ENCODE peak calls at places on chromosomes 7 and 10, in eight cellular contexts. A is GM12891, E is sigmoid colon, Y is endothelial cell of umbilical vein, R is stomach, S is SK-N-SH, O is breast epithelium, I is transverse colon. N is an unnamed sample.

GRCh38 chr10:17684537-17684936 is 40.6 kb downstream of the STAM start:
- DNase-seq in A (no peak), E (no peak), Y (no peak), R (no peak), S (no peak), O (no peak), I (no peak), N (no peak)

GRCh38 chr7:155962191-155962967 is 150.1 kb upstream of the SHH start:
- DNase-seq in A (peak; percentile 50), E (peak; percentile 26), Y (peak; percentile 32), R (peak; percentile 56), S (no peak), O (no peak), I (no peak), N (no peak)

GRCh38 chr10:77582710-77583115 is 54.9 kb downstream of the KCNMA1 start:
- DNase-seq in A (no peak), E (peak; percentile 61), Y (no peak), R (peak; percentile 64), S (no peak), O (no peak), I (no peak), N (no peak)

GRCh38 chr7:55026867-55027490 is 8.2 kb downstream of the EGFR start:
- DNase-seq in A (no peak), E (no peak), Y (no peak), R (no peak), S (no peak), O (no peak), I (no peak), N (no peak)

GRCh38 chr7:107691713-107692112 is 31.1 kb downstream of the SLC26A4 start:
- DNase-seq in A (no peak), E (no peak), Y (peak; percentile 73), R (no peak), S (no peak), O (no peak), I (no peak), N (no peak)

GRCh38 chr10:78357027-78357672 is 323.5 kb downstream of the RPS24 start:
- DNase-seq in A (no peak), E (no peak), Y (no peak), R (no peak), S (no peak), O (no peak), I (no peak), N (peak; percentile 29)

GRCh38 chr10:5608608-5609270 is 57.7 kb downstream of the ASB13 start:
- DNase-seq in A (no peak), E (no peak), Y (no peak), R (no peak), S (no peak), O (no peak), I (no peak), N (no peak)

GRCh38 chr10:126425051-126425450 is 36.8 kb upstream of the ADAM12 start:
- DNase-seq in A (no peak), E (no peak), Y (no peak), R (no peak), S (no peak), O (no peak), I (no peak), N (no peak)

GRCh38 chr10:88113232-88113631 is 249.8 kb downstream of the PTEN start:
- DNase-seq in A (no peak), E (no peak), Y (no peak), R (no peak), S (no peak), O (no peak), I (no peak), N (peak; percentile 86)

GRCh38 chr7:134798155-134798554 is 18.7 kb downstream of the CALD1 start:
- DNase-seq in A (no peak), E (no peak), Y (no peak), R (no peak), S (no peak), O (no peak), I (no peak), N (no peak)

DNA sequence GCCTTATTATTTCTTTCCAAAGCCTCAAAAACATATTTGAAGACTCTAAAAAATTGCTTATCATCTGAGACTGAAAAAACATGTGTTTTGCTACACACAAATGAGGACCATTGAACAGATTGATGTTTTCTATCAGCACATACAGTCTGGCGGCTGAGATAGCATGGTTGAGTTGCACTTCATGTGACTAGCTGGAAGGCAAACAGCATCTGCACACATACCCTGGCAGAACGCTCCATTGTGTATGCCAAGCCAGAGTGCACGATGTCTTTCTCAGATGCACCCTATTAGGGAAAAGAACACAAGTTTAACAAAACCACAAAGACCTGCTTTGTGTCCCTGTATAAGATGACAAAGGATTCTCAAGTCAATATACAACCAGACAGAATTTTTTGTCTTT is 33.0 kb downstream of the FAM25A start:
- DNase-seq in A (no peak), E (no peak), Y (no peak), R (peak; percentile 45), S (peak; percentile 59), O (peak; percentile 21), I (no peak), N (no peak)
- TF ChIP-seq POLR2AphosphoS5 in A (no peak), E (no peak), Y (no peak), R (no peak), S (no peak), O (no peak), I (no peak), N (no peak)

GRCh38 chr7:130902755-130903357 is 168.8 kb upstream of the KLF14 start:
- DNase-seq in A (no peak), E (no peak), Y (no peak), R (no peak), S (no peak), O (no peak), I (no peak), N (no peak)

GRCh38 chr7:130904031-130904757 is 170.2 kb upstream of the KLF14 start:
- DNase-seq in A (no peak), E (no peak), Y (peak; percentile 96), R (no peak), S (no peak), O (no peak), I (no peak), N (no peak)

GRCh38 chr7:130901209-130901783 is 167.3 kb upstream of the KLF14 start:
- DNase-seq in A (no peak), E (peak; percentile 84), Y (no peak), R (peak; percentile 65), S (no peak), O (peak; percentile 94), I (peak; percentile 71), N (no peak)

GRCh38 chr7:130904792-130905191 is 170.8 kb upstream of the KLF14 start:
- DNase-seq in A (no peak), E (no peak), Y (no peak), R (no peak), S (no peak), O (no peak), I (no peak), N (no peak)

GRCh38 chr7:130903358-130903974 is 169.5 kb upstream of the KLF14 start:
- DNase-seq in A (no peak), E (no peak), Y (peak; percentile 88), R (no peak), S (no peak), O (peak; percentile 19), I (no peak), N (no peak)
- TF ChIP-seq POLR2AphosphoS5 in A (no peak), E (peak; percentile 10), Y (no peak), R (peak; percentile 31), S (peak; percentile 19), O (no peak), I (peak; percentile 42), N (no peak)

DNA sequence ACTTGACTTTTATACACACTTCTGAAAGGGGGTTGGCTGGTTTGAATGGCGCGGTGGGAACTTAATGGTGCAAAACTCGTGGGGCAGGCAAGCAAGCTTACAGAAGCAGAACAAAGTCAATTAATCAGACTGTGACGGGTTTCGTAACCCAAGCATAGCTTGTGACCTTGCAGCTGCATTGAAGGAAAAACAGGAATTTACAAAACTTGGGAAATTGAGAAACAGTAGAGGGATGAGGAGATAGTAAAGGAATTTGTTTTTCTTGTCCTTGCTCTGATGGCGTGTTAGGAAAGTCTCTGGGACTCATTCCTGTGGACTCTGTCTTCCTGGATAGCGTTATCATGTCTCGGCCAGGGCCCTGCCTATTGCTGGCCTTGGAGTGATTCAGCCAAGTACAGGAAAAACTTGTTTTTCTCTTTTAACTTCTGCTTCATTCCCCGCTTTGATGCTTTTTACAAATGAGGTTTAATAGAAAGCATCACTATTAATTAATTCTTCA is 220.0 kb upstream of the KCND2 start:
- DNase-seq in A (no peak), E (peak; percentile 77), Y (peak; percentile 3), R (no peak), S (no peak), O (peak; percentile 34), I (peak; percentile 10), N (no peak)
- TF ChIP-seq POLR2AphosphoS5 in A (no peak), E (no peak), Y (no peak), R (no peak), S (no peak), O (peak; percentile 66), I (no peak), N (no peak)

DNA sequence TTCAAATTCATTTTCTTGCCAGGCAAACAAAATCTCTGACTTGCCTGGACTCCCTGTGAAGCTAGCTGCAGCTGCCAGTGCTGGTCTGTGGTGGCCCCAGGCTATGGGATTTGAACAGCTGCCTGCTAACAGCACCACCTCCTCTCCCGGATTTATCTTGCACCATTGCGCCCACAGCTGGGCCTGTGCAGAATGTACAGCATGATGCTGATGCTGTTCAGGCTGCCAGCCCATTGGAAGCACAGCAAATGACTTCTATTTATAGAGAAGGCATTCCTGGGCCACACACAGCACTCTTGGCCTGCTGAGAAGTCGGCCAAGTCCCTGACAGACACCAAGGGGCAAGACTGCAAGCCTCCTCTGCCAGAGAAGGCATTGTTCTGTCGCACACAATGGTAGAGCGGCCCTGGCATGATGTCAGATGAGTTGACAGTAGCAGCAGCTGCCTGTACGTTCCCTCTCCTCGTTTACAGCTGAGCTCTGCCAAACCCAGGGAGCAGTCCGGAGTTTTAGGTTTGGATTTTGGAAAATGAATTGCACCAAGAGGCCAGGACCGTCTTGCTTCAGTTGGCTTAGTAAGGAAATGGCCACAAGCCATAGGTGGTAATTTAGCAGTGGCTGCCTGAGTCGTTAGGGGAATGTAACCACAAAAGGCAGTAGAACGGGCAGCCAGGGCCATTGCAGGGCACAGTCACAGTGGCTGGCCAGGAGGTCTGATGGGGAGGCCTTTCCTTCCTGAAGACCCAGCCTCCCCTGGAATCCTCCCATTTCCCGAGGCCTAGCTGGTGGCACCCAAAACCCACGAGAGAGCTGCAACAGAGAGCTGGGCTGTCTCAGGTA is 38.5 kb downstream of the MTURN start:
- DNase-seq in A (no peak), E (peak; percentile 93), Y (no peak), R (peak; percentile 46), S (peak; percentile 87), O (peak; percentile 93), I (peak; percentile 32), N (no peak)
- TF ChIP-seq POLR2AphosphoS5 in A (no peak), E (peak; percentile 45), Y (no peak), R (no peak), S (no peak), O (peak; percentile 52), I (peak; percentile 46), N (no peak)